ENCODE peak calls at places on chromosome 21, in ten cellular contexts. O, C, E, K, J, W, Q, I, F and D are unnamed samples.

GRCh38 chr21:33931799-33932390 is 16.3 kb upstream of the ATP5PO start:
- DNase-seq in E (no peak), F (no peak), O (no peak), Q (peak), K (no peak), C (no peak), I (no peak), J (no peak), W (no peak), D (peak)

GRCh38 chr21:29436650-29437049 is 137.9 kb downstream of the BACH1 start:
- DNase-seq in C (no peak), K (no peak), O (no peak), F (no peak), J (no peak), E (no peak), Q (no peak), I (no peak), W (no peak), D (no peak)

GRCh38 chr21:15309022-15309590 is 244.3 kb upstream of the NRIP1 start:
- DNase-seq in O (no peak), Q (no peak), W (peak), F (no peak), C (no peak), I (no peak), K (no peak), E (no peak), J (no peak), D (peak)

GRCh38 chr21:27258222-27258621 is 291.3 kb upstream of the ADAMTS5 start:
- DNase-seq in J (no peak), W (no peak), E (no peak), O (no peak), Q (no peak), K (no peak), C (no peak), F (no peak), I (no peak), D (no peak)

GRCh38 chr21:33478858-33479678 is 706 bp downstream of the TMEM50B start:
- DNase-seq in K (no peak), E (peak), I (peak), C (no peak), F (no peak), W (peak), Q (peak), O (no peak), J (peak), D (peak)

GRCh38 chr21:36550761-36551160 is 70.8 kb upstream of the CLDN14 start:
- DNase-seq in F (no peak), C (no peak), E (no peak), I (no peak), Q (no peak), K (no peak), O (no peak), W (no peak), J (no peak), D (peak)

GRCh38 chr21:37128069-37128468 is 55.0 kb downstream of the TTC3 start:
- DNase-seq in F (no peak), O (no peak), W (peak), K (no peak), I (no peak), C (no peak), J (no peak), E (no peak), Q (no peak), D (no peak)

GRCh38 chr21:45539046-45539795 is 3.0 kb downstream of the SLC19A1 start:
- DNase-seq in Q (peak), O (no peak), W (no peak), C (no peak), E (peak), F (peak), K (no peak), J (no peak), I (no peak), D (no peak)

GRCh38 chr21:39314155-39315027 is 959 bp upstream of the BRWD1 start:
- DNase-seq in O (peak), Q (peak), C (peak), W (peak), K (peak), I (no peak), F (peak), J (peak), E (peak), D (peak)

GRCh38 chr21:23162213-23162946 is 2164.2 kb downstream of the NCAM2 start:
- DNase-seq in F (no peak), E (no peak), I (no peak), Q (no peak), C (no peak), O (no peak), K (peak), J (peak), W (no peak), D (no peak)